ENCODE peak calls at places on chromosomes 4 and X, in four cellular contexts. R is type B pancreatic cell, S is astrocyte, J is hepatic stellate cell. A is an unnamed sample.

GRCh38 chr4:139988863-139989765 is 164.9 kb downstream of the MAML3 start:
- DNase-seq in S (peak; percentile 98), R (no peak), J (peak; percentile 81), A (no peak)

GRCh38 chr4:81806485-81806884 is 334.8 kb upstream of the RASGEF1B start:
- DNase-seq in J (no peak), R (no peak), S (no peak), A (no peak)

GRCh38 chr4:77023920-77024319 is 51.9 kb downstream of the CCNI start:
- DNase-seq in S (no peak), J (no peak), R (no peak), A (no peak)

GRCh38 chr4:88465653-88466192 is 8.8 kb downstream of the HERC5 start:
- DNase-seq in J (no peak), S (no peak), R (no peak), A (no peak)

GRCh38 chr4:151727365-151727764 is 33.4 kb downstream of the GATB start:
- DNase-seq in J (no peak), R (no peak), S (peak; percentile 47), A (no peak)

GRCh38 chrX:38806875-38807601 is 5.8 kb downstream of the MID1IP1 start:
- DNase-seq in R (no peak), S (no peak), J (no peak), A (no peak)

GRCh38 chr4:1249731-1250526 is 999 bp upstream of the CTBP1 start:
- DNase-seq in J (no peak), R (peak; percentile 68), S (peak; percentile 61), A (peak; percentile 79)

GRCh38 chr4:20323991-20324390 is 72.3 kb downstream of the SLIT2 start:
- DNase-seq in S (peak; percentile 27), R (no peak), J (no peak), A (no peak)

GRCh38 chr4:141155586-141155985 is 22.3 kb upstream of the RNF150 start:
- DNase-seq in S (peak; percentile 88), R (no peak), J (no peak), A (no peak)

GRCh38 chrX:37776283-37776986 is 3.4 kb upstream of the CYBB start:
- DNase-seq in S (no peak), J (no peak), R (no peak), A (no peak)

GRCh38 chrX:41189156-41189555 is 103.9 kb downstream of the USP9X start:
- DNase-seq in J (no peak), S (no peak), R (no peak), A (no peak)

GRCh38 chr4:176393306-176394013 is 73.7 kb downstream of the SPCS3 start:
- DNase-seq in J (no peak), S (no peak), R (no peak), A (no peak)

GRCh38 chr4:165994706-165995105 is 121.7 kb downstream of the TLL1 start:
- DNase-seq in S (peak; percentile 22), R (no peak), J (no peak), A (no peak)

GRCh38 chrX:138487866-138488265 is 223.7 kb downstream of the FGF13 start:
- DNase-seq in R (no peak), S (no peak), J (no peak), A (no peak)

GRCh38 chr4:39495446-39496208 is 31.6 kb downstream of the UGDH start:
- DNase-seq in S (peak; percentile 10), J (no peak), R (no peak), A (no peak)

GRCh38 chr4:165343353-165344191 is 16.1 kb downstream of the MSMO1 start:
- DNase-seq in J (no peak), R (no peak), S (no peak), A (no peak)

A was measured in coronary artery.